ENCODE peak calls at places on chromosomes 12 and 14, in five cellular contexts. One of them, this sample, is unnamed.

GRCh38 chr12:130707571-130707891 is 8.6 kb downstream of the RIMBP2 start:
- DNase-seq in right lobe of liver: no peak
- DNase-seq in psoas muscle: no peak
- DNase-seq in Panc1: no peak
- DNase-seq in left ventricle myocardium inferior: no peak
- DNase-seq in this sample: no peak

GRCh38 chr12:111557271-111558106 is 41.6 kb downstream of the ATXN2 start:
- DNase-seq in psoas muscle: no peak
- DNase-seq in right lobe of liver: no peak
- DNase-seq in Panc1: no peak
- DNase-seq in left ventricle myocardium inferior: no peak
- DNase-seq in this sample: no peak

GRCh38 chr12:47068539-47068938 is 10.9 kb upstream of the PCED1B start:
- DNase-seq in Panc1: no peak
- DNase-seq in psoas muscle: no peak
- DNase-seq in right lobe of liver: no peak
- DNase-seq in left ventricle myocardium inferior: no peak
- DNase-seq in this sample: no peak

GRCh38 chr14:37599527-37600368 is 4.3 kb downstream of the TTC6 start:
- DNase-seq in Panc1: no peak
- DNase-seq in right lobe of liver: no peak
- DNase-seq in psoas muscle: no peak
- DNase-seq in left ventricle myocardium inferior: no peak
- DNase-seq in this sample: no peak

GRCh38 chr12:15596174-15596573 is 193.0 kb downstream of the EPS8 start:
- DNase-seq in psoas muscle: no peak
- DNase-seq in left ventricle myocardium inferior: no peak
- DNase-seq in Panc1: no peak
- DNase-seq in right lobe of liver: no peak
- DNase-seq in this sample: no peak

GRCh38 chr14:93114713-93115068 is 1.0 kb downstream of the ITPK1 start:
- DNase-seq in psoas muscle: peak
- DNase-seq in left ventricle myocardium inferior: peak
- DNase-seq in right lobe of liver: peak
- DNase-seq in Panc1: no peak
- DNase-seq in this sample: no peak

GRCh38 chr14:100786131-100786530 is 39.8 kb upstream of the MEG3 start:
- DNase-seq in Panc1: no peak
- DNase-seq in left ventricle myocardium inferior: no peak
- DNase-seq in right lobe of liver: no peak
- DNase-seq in psoas muscle: peak
- DNase-seq in this sample: peak

GRCh38 chr14:25896777-25897176 is 701.1 kb downstream of the NOVA1 start:
- DNase-seq in right lobe of liver: no peak
- DNase-seq in left ventricle myocardium inferior: no peak
- DNase-seq in Panc1: no peak
- DNase-seq in psoas muscle: no peak
- DNase-seq in this sample: no peak

GRCh38 chr12:109458086-109458485 is 19.0 kb downstream of the KCTD10 start:
- DNase-seq in Panc1: no peak
- DNase-seq in right lobe of liver: no peak
- DNase-seq in psoas muscle: no peak
- DNase-seq in left ventricle myocardium inferior: no peak
- DNase-seq in this sample: no peak

GRCh38 chr12:40078201-40078730 is 27.6 kb downstream of the SLC2A13 start:
- DNase-seq in Panc1: no peak
- DNase-seq in left ventricle myocardium inferior: no peak
- DNase-seq in right lobe of liver: no peak
- DNase-seq in psoas muscle: no peak
- DNase-seq in this sample: no peak

GRCh38 chr14:95025218-95025617 is 132.1 kb downstream of the DICER1 start:
- DNase-seq in right lobe of liver: no peak
- DNase-seq in left ventricle myocardium inferior: no peak
- DNase-seq in psoas muscle: no peak
- DNase-seq in Panc1: no peak
- DNase-seq in this sample: no peak

GRCh38 chr12:111405856-111406473 is at the start of gene SH2B3:
- DNase-seq in right lobe of liver: peak
- DNase-seq in psoas muscle: no peak
- DNase-seq in left ventricle myocardium inferior: no peak
- DNase-seq in Panc1: no peak
- DNase-seq in this sample: no peak

GRCh38 chr14:88227693-88228092 is 95.4 kb downstream of the KCNK10 start:
- DNase-seq in psoas muscle: no peak
- DNase-seq in Panc1: no peak
- DNase-seq in right lobe of liver: no peak
- DNase-seq in left ventricle myocardium inferior: no peak
- DNase-seq in this sample: no peak

GRCh38 chr12:10501031-10501430 is 4.7 kb upstream of the EIF2S3B start:
- DNase-seq in psoas muscle: no peak
- DNase-seq in left ventricle myocardium inferior: no peak
- DNase-seq in Panc1: peak
- DNase-seq in right lobe of liver: no peak
- DNase-seq in this sample: no peak

GRCh38 chr12:27236498-27236897 is 7.6 kb upstream of the STK38L start:
- DNase-seq in Panc1: no peak
- DNase-seq in psoas muscle: no peak
- DNase-seq in right lobe of liver: no peak
- DNase-seq in left ventricle myocardium inferior: no peak
- DNase-seq in this sample: no peak

GRCh38 chr12:52739963-52740362 is 36.6 kb upstream of the KRT77 start:
- DNase-seq in Panc1: no peak
- DNase-seq in left ventricle myocardium inferior: no peak
- DNase-seq in psoas muscle: no peak
- DNase-seq in right lobe of liver: no peak
- DNase-seq in this sample: no peak

GRCh38 chr14:75361751-75362433 is 65.9 kb upstream of the JDP2 start:
- DNase-seq in right lobe of liver: no peak
- DNase-seq in psoas muscle: peak
- DNase-seq in left ventricle myocardium inferior: peak
- DNase-seq in Panc1: no peak
- DNase-seq in this sample: no peak

GRCh38 chr12:120047072-120047471 is 58.0 kb downstream of the BICDL1 start:
- DNase-seq in right lobe of liver: no peak
- DNase-seq in Panc1: no peak
- DNase-seq in psoas muscle: no peak
- DNase-seq in left ventricle myocardium inferior: no peak
- DNase-seq in this sample: no peak

GRCh38 chr14:50116986-50117385 is 614 bp upstream of the VCPKMT start:
- DNase-seq in Panc1: no peak
- DNase-seq in right lobe of liver: no peak
- DNase-seq in psoas muscle: no peak
- DNase-seq in left ventricle myocardium inferior: no peak
- DNase-seq in this sample: no peak

GRCh38 chr14:50062438-50063039 is 53.8 kb downstream of the VCPKMT start:
- DNase-seq in left ventricle myocardium inferior: no peak
- DNase-seq in Panc1: no peak
- DNase-seq in right lobe of liver: no peak
- DNase-seq in psoas muscle: no peak
- DNase-seq in this sample: no peak

GRCh38 chr14:92495041-92495440 is 18.5 kb upstream of the RIN3 start:
- DNase-seq in right lobe of liver: no peak
- DNase-seq in left ventricle myocardium inferior: no peak
- DNase-seq in Panc1: no peak
- DNase-seq in psoas muscle: no peak
- DNase-seq in this sample: no peak

DNA sequence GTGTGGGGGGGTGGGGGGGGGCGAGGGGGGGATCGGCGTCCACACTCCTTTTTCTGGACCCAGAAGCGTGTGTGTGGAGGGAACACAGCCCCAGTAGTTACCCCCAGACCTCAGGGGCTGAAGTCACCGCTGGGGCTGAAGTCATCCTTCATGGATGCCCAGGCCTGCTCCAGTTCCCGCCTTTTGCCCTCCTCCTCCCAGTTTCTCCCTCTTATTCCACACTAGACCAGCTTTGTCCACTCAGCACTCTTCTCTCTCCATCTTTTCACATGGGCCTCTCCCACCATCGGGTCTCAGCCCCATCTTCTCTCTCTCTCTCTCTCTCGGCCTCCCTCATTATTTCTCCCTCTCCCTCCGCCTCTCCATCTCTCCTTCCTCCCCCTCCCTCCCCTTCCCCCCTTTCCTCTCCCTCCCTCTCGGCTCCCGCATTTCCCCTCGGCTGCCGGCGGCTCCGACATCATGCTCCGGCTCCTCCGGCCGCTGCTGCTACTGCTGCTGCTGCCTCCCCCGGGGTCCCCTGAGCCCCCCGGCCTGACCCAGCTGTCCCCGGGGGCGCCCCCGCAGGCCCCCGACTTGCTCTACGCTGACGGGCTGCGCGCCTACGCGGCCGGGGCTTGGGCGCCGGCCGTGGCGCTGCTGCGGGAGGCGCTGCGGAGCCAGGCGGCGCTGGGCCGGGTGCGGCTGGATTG is at the start of gene P3H3:
- DNase-seq in left ventricle myocardium inferior: peak
- DNase-seq in Panc1: no peak
- DNase-seq in psoas muscle: no peak
- DNase-seq in right lobe of liver: no peak
- DNase-seq in this sample: no peak
- TF ChIP-seq CTCF in left ventricle myocardium inferior: no peak
- TF ChIP-seq CTCF in Panc1: peak
- TF ChIP-seq CTCF in psoas muscle: no peak
- TF ChIP-seq CTCF in right lobe of liver: no peak
- TF ChIP-seq CTCF in this sample: peak

GRCh38 chr14:21299562-21300130 is 19.8 kb downstream of the RPGRIP1 start:
- DNase-seq in left ventricle myocardium inferior: no peak
- DNase-seq in Panc1: no peak
- DNase-seq in psoas muscle: no peak
- DNase-seq in right lobe of liver: no peak
- DNase-seq in this sample: no peak

GRCh38 chr14:21302013-21302857 is 22.4 kb downstream of the RPGRIP1 start:
- DNase-seq in psoas muscle: no peak
- DNase-seq in Panc1: no peak
- DNase-seq in right lobe of liver: no peak
- DNase-seq in left ventricle myocardium inferior: no peak
- DNase-seq in this sample: no peak

GRCh38 chr14:21298358-21298757 is 18.5 kb downstream of the RPGRIP1 start:
- DNase-seq in Panc1: no peak
- DNase-seq in left ventricle myocardium inferior: no peak
- DNase-seq in psoas muscle: no peak
- DNase-seq in right lobe of liver: no peak
- DNase-seq in this sample: no peak

DNA sequence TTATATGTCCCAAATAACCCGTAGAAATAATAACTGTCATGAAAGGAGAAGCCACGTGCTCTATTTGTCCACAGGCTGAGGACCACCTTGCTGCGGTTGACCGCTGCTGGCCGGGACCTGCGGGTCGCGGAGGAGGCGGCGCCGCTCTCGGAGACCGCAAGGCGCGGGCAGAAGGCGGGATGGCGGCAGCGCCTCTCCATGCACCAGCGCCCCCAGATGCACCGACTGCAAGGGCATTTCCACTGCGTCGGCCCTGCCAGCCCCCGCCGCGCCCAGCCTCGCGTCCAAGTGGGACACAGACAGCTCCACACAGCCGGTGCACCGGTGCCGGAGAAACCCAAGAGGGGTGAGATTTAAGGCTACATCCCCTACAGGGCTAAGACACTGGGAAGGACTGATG is 21.0 kb downstream of the RPGRIP1 start:
- DNase-seq in Panc1: no peak
- DNase-seq in left ventricle myocardium inferior: peak
- DNase-seq in right lobe of liver: peak
- DNase-seq in psoas muscle: no peak
- DNase-seq in this sample: no peak
- TF ChIP-seq CTCF in Panc1: no peak
- TF ChIP-seq CTCF in left ventricle myocardium inferior: peak
- TF ChIP-seq CTCF in right lobe of liver: peak
- TF ChIP-seq CTCF in psoas muscle: no peak
- TF ChIP-seq CTCF in this sample: no peak

GRCh38 chr12:93896427-93896826 is 219.3 kb downstream of the CRADD start:
- DNase-seq in right lobe of liver: no peak
- DNase-seq in psoas muscle: no peak
- DNase-seq in Panc1: no peak
- DNase-seq in left ventricle myocardium inferior: no peak
- DNase-seq in this sample: no peak
- TF ChIP-seq CTCF in right lobe of liver: no peak
- TF ChIP-seq CTCF in psoas muscle: peak
- TF ChIP-seq CTCF in Panc1: no peak
- TF ChIP-seq CTCF in left ventricle myocardium inferior: peak
- TF ChIP-seq CTCF in this sample: peak

GRCh38 chr12:56080556-56081138 is 682 bp downstream of the ERBB3 start:
- DNase-seq in left ventricle myocardium inferior: no peak
- DNase-seq in Panc1: no peak
- DNase-seq in psoas muscle: peak
- DNase-seq in right lobe of liver: peak
- DNase-seq in this sample: no peak

GRCh38 chr12:56078427-56078826 is 1.5 kb upstream of the ERBB3 start:
- DNase-seq in psoas muscle: no peak
- DNase-seq in Panc1: no peak
- DNase-seq in right lobe of liver: no peak
- DNase-seq in left ventricle myocardium inferior: no peak
- DNase-seq in this sample: no peak

GRCh38 chr12:56081393-56082347 is 1.7 kb downstream of the ERBB3 start:
- DNase-seq in Panc1: no peak
- DNase-seq in psoas muscle: peak
- DNase-seq in right lobe of liver: peak
- DNase-seq in left ventricle myocardium inferior: no peak
- DNase-seq in this sample: no peak

GRCh38 chr12:56079729-56080555 is at the start of gene ERBB3:
- DNase-seq in Panc1: peak
- DNase-seq in left ventricle myocardium inferior: peak
- DNase-seq in right lobe of liver: peak
- DNase-seq in psoas muscle: peak
- DNase-seq in this sample: no peak

DNA sequence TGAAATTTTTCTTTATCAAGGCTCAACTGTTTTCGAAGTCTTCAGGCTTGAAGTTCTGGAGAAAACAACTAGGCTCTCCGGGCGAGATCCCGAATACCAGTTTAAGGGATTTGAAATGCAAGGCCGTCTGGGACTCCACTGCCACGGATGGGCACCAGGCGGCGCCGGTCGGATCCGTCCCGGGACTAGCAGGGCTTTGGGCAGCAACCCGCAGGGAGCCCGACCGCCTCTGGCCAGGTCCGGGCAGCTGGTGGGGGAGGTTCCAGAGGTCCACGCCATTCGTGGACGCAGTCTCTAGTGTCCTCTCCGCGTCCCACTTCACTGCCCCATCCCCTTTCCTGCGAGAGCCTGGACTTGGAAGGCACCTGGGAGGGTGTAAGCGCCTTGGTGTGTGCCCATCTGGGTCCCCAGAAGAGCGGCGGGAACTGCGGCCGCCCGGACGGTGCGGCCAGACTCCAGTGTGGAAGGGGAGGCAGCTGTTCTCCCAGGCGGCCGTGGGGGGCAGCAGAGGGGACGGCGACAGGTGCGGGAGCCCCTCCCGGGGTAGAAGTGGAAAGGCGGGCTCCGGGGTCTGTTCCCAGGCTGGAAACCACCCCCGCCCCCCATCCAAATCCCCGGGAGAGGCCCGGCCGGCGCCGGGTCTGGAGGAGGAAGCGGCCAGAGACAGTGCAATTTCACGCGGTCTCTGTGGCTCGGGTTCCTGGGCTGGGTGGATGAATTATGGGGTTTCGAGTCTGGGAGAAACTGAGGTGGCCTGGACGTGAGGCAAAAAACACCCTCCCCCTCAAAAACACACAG is 835 bp upstream of the ERBB3 start:
- DNase-seq in Panc1: peak
- DNase-seq in right lobe of liver: peak
- DNase-seq in psoas muscle: peak
- DNase-seq in left ventricle myocardium inferior: peak
- DNase-seq in this sample: peak
- TF ChIP-seq CTCF in Panc1: peak
- TF ChIP-seq CTCF in right lobe of liver: peak
- TF ChIP-seq CTCF in psoas muscle: peak
- TF ChIP-seq CTCF in left ventricle myocardium inferior: peak
- TF ChIP-seq CTCF in this sample: peak

GRCh38 chr14:77867476-77867875 is 67.6 kb downstream of the ADCK1 start:
- DNase-seq in left ventricle myocardium inferior: no peak
- DNase-seq in psoas muscle: peak
- DNase-seq in right lobe of liver: no peak
- DNase-seq in Panc1: no peak
- DNase-seq in this sample: no peak
- TF ChIP-seq CTCF in left ventricle myocardium inferior: no peak
- TF ChIP-seq CTCF in psoas muscle: no peak
- TF ChIP-seq CTCF in right lobe of liver: no peak
- TF ChIP-seq CTCF in Panc1: no peak
- TF ChIP-seq CTCF in this sample: no peak